ENCODE peak calls at places on chromosomes 2 and 18, in seven cellular contexts. X is A549, C is mammary epithelial cell, W is astrocyte, G is fibroblast of lung, J is HepG2, N is mesenchymal stem cell. T is an unnamed sample.

GRCh38 chr2:207617011-207617671 is 8.1 kb downstream of the METTL21A start:
- DNase-seq in X (peak), C (peak), W (peak), G (peak), J (no peak), N (peak), T (peak)

GRCh38 chr2:9053534-9053931 is 50.0 kb upstream of the MBOAT2 start:
- DNase-seq in X (no peak), C (no peak), W (peak), G (peak), J (no peak), N (no peak), T (no peak)

GRCh38 chr2:120384486-120385354 is 38.8 kb downstream of the INHBB start:
- DNase-seq in X (no peak), C (no peak), W (no peak), G (no peak), J (peak), N (no peak), T (no peak)

GRCh38 chr2:8566788-8567468 is 114.9 kb upstream of the ID2 start:
- DNase-seq in X (no peak), C (no peak), W (no peak), G (no peak), J (no peak), N (no peak), T (no peak)

GRCh38 chr2:83282851-83283250 is 1176.2 kb downstream of the SUCLG1 start:
- DNase-seq in X (no peak), C (no peak), W (no peak), G (no peak), J (no peak), N (no peak), T (no peak)

GRCh38 chr2:180983468-180984388 is 3.3 kb downstream of the UBE2E3 start:
- DNase-seq in X (peak), C (peak), W (peak), G (peak), J (peak), N (peak), T (peak)

GRCh38 chr2:56182420-56182819 is 1.4 kb upstream of the CCDC85A start:
- DNase-seq in X (no peak), C (no peak), W (no peak), G (no peak), J (no peak), N (no peak), T (no peak)

GRCh38 chr2:190501702-190502407 is 32.7 kb downstream of the NEMP2 start:
- DNase-seq in X (no peak), C (no peak), W (peak), G (peak), J (no peak), N (no peak), T (no peak)

GRCh38 chr2:42663106-42663755 is 94.8 kb downstream of the MTA3 start:
- DNase-seq in X (peak), C (peak), W (peak), G (peak), J (peak), N (peak), T (peak)

GRCh38 chr2:99772766-99773331 is 283.0 kb upstream of the REV1 start:
- DNase-seq in X (no peak), C (no peak), W (peak), G (peak), J (no peak), N (no peak), T (no peak)

GRCh38 chr2:127569274-127570065 is 34.0 kb downstream of the MYO7B start:
- DNase-seq in X (no peak), C (peak), W (peak), G (peak), J (no peak), N (no peak), T (no peak)

GRCh38 chr2:132681766-132682165 is 11.8 kb upstream of the LYPD1 start:
- DNase-seq in X (no peak), C (no peak), W (no peak), G (no peak), J (no peak), N (no peak), T (no peak)

GRCh38 chr2:69082430-69082997 is 69.5 kb downstream of the ANTXR1 start:
- DNase-seq in X (peak), C (peak), W (peak), G (peak), J (peak), N (peak), T (peak)

GRCh38 chr2:223501604-223502003 is 100.6 kb downstream of the SCG2 start:
- DNase-seq in X (no peak), C (peak), W (no peak), G (no peak), J (no peak), N (no peak), T (no peak)

GRCh38 chr2:27855476-27855875 is 34.7 kb downstream of the RBKS start:
- DNase-seq in X (no peak), C (peak), W (peak), G (peak), J (no peak), N (peak), T (no peak)

GRCh38 chr2:60549250-60550150 is 4.0 kb downstream of the BCL11A start:
- DNase-seq in X (no peak), C (peak), W (no peak), G (peak), J (no peak), N (peak), T (no peak)

GRCh38 chr2:127706215-127706990 is 5.1 kb downstream of the SFT2D3 start:
- DNase-seq in X (no peak), C (no peak), W (no peak), G (no peak), J (no peak), N (no peak), T (no peak)

GRCh38 chr2:100246163-100247145 is 75.8 kb downstream of the LONRF2 start:
- DNase-seq in X (peak), C (no peak), W (no peak), G (no peak), J (peak), N (peak), T (no peak)

GRCh38 chr2:122323927-122324326 is 568.5 kb downstream of the TSN start:
- DNase-seq in X (no peak), C (no peak), W (no peak), G (no peak), J (no peak), N (no peak), T (no peak)

GRCh38 chr2:39620067-39620466 is 45.6 kb upstream of the TMEM178A start:
- DNase-seq in X (no peak), C (peak), W (peak), G (peak), J (peak), N (peak), T (peak)

GRCh38 chr2:106105151-106105922 is 88.8 kb downstream of the UXS1 start:
- DNase-seq in X (no peak), C (no peak), W (no peak), G (no peak), J (no peak), N (no peak), T (no peak)

GRCh38 chr2:72893594-72894319 is 6.5 kb downstream of the SPR start:
- DNase-seq in X (peak), C (peak), W (peak), G (peak), J (peak), N (peak), T (peak)

GRCh38 chr2:33265584-33266338 is 210.7 kb upstream of the RASGRP3 start:
- DNase-seq in X (no peak), C (peak), W (no peak), G (peak), J (no peak), N (peak), T (no peak)

GRCh38 chr2:35973132-35973736 is 382.3 kb upstream of the CRIM1 start:
- DNase-seq in X (peak), C (peak), W (peak), G (peak), J (peak), N (peak), T (peak)

GRCh38 chr2:71120195-71120594 is 9.8 kb downstream of the MCEE start:
- DNase-seq in X (no peak), C (no peak), W (no peak), G (no peak), J (no peak), N (no peak), T (no peak)

GRCh38 chr2:69945447-69945846 is 16.0 kb downstream of the ASPRV1 start:
- DNase-seq in X (no peak), C (peak), W (no peak), G (no peak), J (no peak), N (no peak), T (no peak)

GRCh38 chr2:219782999-219783398 is 155.6 kb downstream of the SLC4A3 start:
- DNase-seq in X (no peak), C (no peak), W (peak), G (peak), J (no peak), N (no peak), T (no peak)

GRCh38 chr18:79765491-79766245 is 32.1 kb upstream of the KCNG2 start:
- DNase-seq in X (no peak), C (no peak), W (peak), G (peak), J (no peak), N (no peak), T (no peak)

DNA sequence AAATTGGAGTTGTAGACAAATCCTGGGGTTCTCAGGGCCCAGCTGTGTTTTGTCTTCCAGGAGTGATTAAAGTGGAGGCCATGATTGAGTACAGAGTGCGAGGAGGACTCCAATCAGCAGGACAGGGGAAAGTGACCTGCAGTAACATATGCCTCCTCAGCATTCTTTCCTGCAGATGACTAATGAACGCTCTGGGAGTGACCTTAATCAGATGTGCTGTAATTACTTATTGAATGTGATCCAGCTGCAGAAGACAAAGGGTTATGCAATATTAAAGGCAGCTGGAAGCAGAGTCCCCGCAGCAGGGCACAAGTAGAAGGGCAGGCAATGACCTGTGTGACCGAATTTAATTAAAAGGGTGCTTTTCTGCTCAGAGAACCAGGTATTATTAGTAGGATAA is 141.0 kb downstream of the CCBE1 start:
- DNase-seq in X (no peak), C (peak), W (peak), G (peak), J (no peak), N (no peak), T (no peak)
- H3K4me2 ChIP-seq in X (no peak), C (no peak), W (no peak), G (no peak), J (no peak), N (no peak), T (no peak)

DNA sequence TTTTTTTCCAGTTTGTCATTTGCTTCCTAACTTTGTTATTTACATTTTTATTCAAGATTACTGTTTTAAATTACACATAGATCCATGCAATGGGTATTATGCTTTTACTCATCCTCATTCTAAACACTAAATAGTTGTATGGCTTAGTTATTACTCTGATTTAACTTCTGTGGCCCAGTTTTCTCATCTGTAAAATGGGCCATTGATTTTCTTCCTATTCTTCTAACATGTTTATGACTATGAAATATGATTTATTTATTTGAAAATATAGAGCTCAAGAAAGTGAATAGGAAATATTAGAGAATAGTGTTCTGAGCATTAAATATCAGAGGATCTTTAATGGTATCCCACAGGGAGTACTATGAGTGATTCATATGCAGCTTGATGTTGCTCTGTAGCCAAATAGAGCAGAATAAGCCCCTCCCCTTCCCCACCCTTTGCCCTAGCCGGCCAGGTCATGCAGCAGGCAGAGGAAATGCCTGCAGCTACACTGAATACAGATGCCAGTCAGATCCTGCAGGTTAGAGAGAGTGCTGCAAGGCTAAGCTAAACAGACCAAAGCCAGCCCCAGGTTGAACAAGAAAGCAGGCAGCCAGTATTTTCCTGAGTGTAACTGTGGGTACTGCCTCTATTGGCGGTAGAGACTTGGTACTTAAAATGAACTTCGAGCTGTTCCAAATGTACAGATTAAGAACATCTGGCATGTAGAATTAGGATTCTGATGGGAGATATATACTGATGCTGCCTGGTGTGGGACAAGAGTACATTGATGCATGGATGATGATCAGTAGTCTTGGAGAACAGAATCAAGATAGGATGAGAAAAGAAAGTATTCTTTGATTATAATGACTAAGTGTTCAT is 11.7 kb upstream of the ACYP2 start:
- DNase-seq in X (peak), C (peak), W (peak), G (peak), J (peak), N (peak), T (peak)
- H3K4me2 ChIP-seq in X (peak), C (peak), W (peak), G (no peak), J (peak), N (no peak), T (peak)

GRCh38 chr2:240168546-240169361 is 28.3 kb upstream of the OTOS start:
- DNase-seq in X (no peak), C (no peak), W (no peak), G (no peak), J (no peak), N (no peak), T (no peak)

GRCh38 chr2:240168041-240168440 is 27.6 kb upstream of the OTOS start:
- DNase-seq in X (no peak), C (no peak), W (no peak), G (no peak), J (no peak), N (no peak), T (no peak)

GRCh38 chr2:240170354-240170735 is 29.9 kb upstream of the OTOS start:
- DNase-seq in X (no peak), C (no peak), W (no peak), G (peak), J (no peak), N (no peak), T (no peak)

GRCh38 chr2:240170883-240171282 is 30.4 kb upstream of the OTOS start:
- DNase-seq in X (no peak), C (no peak), W (no peak), G (no peak), J (no peak), N (no peak), T (no peak)

GRCh38 chr2:240169486-240170353 is 29.3 kb upstream of the OTOS start:
- DNase-seq in X (no peak), C (no peak), W (no peak), G (no peak), J (no peak), N (no peak), T (no peak)
- H3K4me2 ChIP-seq in X (no peak), C (no peak), W (no peak), G (no peak), J (no peak), N (no peak), T (no peak)

GRCh38 chr2:172446524-172447063 is 19.2 kb downstream of the ITGA6 start:
- DNase-seq in X (no peak), C (no peak), W (no peak), G (no peak), J (no peak), N (no peak), T (peak)
- H3K4me2 ChIP-seq in X (no peak), C (peak), W (peak), G (no peak), J (no peak), N (no peak), T (peak)

GRCh38 chr2:211468881-211469280 is 912.5 kb downstream of the CPS1 start:
- DNase-seq in X (no peak), C (no peak), W (no peak), G (no peak), J (no peak), N (no peak), T (no peak)
- H3K4me2 ChIP-seq in X (no peak), C (no peak), W (no peak), G (no peak), J (no peak), N (no peak), T (no peak)